ENCODE peak calls at places on chromosome 21, in four cellular contexts. S is neural crest cell; U is amniotic stem cell; T is activated T-cell treated with anti-CD3 and anti-CD28 coated beads, Interleukin-2, amount 50 U/mL, for 24 hours. A is an unnamed sample.

GRCh38 chr21:20856926-20857325 is 141.3 kb upstream of the NCAM2 start:
- DNase-seq in T (no peak), U (no peak), S (no peak), A (no peak)

GRCh38 chr21:45187646-45188045 is 100.0 kb downstream of the POFUT2 start:
- DNase-seq in T (no peak), U (no peak), S (no peak), A (no peak)

GRCh38 chr21:39452207-39452964 is 616 bp downstream of the SH3BGR start:
- DNase-seq in T (no peak), S (no peak), U (no peak), A (no peak)

GRCh38 chr21:43971201-43971991 is 40.7 kb upstream of the TRAPPC10 start:
- DNase-seq in T (no peak), S (no peak), U (no peak), A (no peak)

GRCh38 chr21:14956826-14957225 is 108.0 kb downstream of the NRIP1 start:
- DNase-seq in U (peak), T (no peak), S (no peak), A (no peak)

GRCh38 chr21:45405819-45406762 is 1.1 kb downstream of the COL18A1 start:
- DNase-seq in U (no peak), T (peak), S (no peak), A (peak)

GRCh38 chr21:30478015-30478414 is 2.2 kb downstream of the KRTAP19-1 start:
- DNase-seq in T (no peak), U (no peak), S (no peak), A (no peak)

GRCh38 chr21:38769253-38769780 is 36.4 kb upstream of the ETS2 start:
- DNase-seq in U (peak), T (no peak), S (no peak), A (no peak)

GRCh38 chr21:16928439-16928838 is 584.4 kb upstream of the CXADR start:
- DNase-seq in T (no peak), U (no peak), S (no peak), A (no peak)

GRCh38 chr21:39030127-39030884 is 152.9 kb downstream of the PSMG1 start:
- DNase-seq in U (no peak), S (no peak), T (no peak), A (no peak)

GRCh38 chr21:35206141-35207125 is 157.3 kb upstream of the RUNX1 start:
- DNase-seq in T (no peak), S (no peak), U (no peak), A (no peak)

GRCh38 chr21:31900121-31900895 is 27.5 kb downstream of the HUNK start:
- DNase-seq in U (no peak), S (no peak), T (no peak), A (no peak)

GRCh38 chr21:45226540-45227326 is 61.0 kb downstream of the POFUT2 start:
- DNase-seq in U (no peak), T (no peak), S (no peak), A (no peak)

GRCh38 chr21:18228060-18228739 is 16.4 kb upstream of the CHODL start:
- DNase-seq in U (no peak), S (no peak), T (no peak), A (no peak)

GRCh38 chr21:42479582-42479981 is 16.4 kb downstream of the RSPH1 start:
- DNase-seq in S (no peak), U (no peak), T (no peak), A (no peak)

GRCh38 chr21:36699026-36699545 is at the start of gene SIM2:
- DNase-seq in T (no peak), S (peak), U (no peak), A (peak)

GRCh38 chr21:43645414-43645891 is 13.8 kb downstream of the HSF2BP start:
- DNase-seq in T (no peak), U (peak), S (peak), A (peak)

GRCh38 chr21:38295997-38296764 is 39.4 kb downstream of the KCNJ15 start:
- DNase-seq in T (no peak), S (no peak), U (no peak), A (no peak)

GRCh38 chr21:16291296-16291695 is 561.5 kb downstream of the USP25 start:
- DNase-seq in T (no peak), U (no peak), S (no peak), A (no peak)